ENCODE peak calls at places on chromosomes 13 and 19, in seven cellular contexts. V, W, I, G, S, K and E are unnamed samples.

GRCh38 chr13:100673831-100674362 is 698 bp downstream of the TMTC4 start:
- DNase-seq in V (no peak), W (peak), I (peak), G (peak), S (peak), K (peak), E (peak)

GRCh38 chr19:15337202-15337601 is 4.9 kb upstream of the BRD4 start:
- DNase-seq in V (no peak), W (no peak), I (no peak), G (no peak), S (peak), K (no peak), E (no peak)

GRCh38 chr13:83943530-83944279 is 61.4 kb upstream of the SLITRK1 start:
- DNase-seq in V (no peak), W (no peak), I (no peak), G (no peak), S (peak), K (no peak), E (no peak)

GRCh38 chr13:61777902-61778301 is 362.3 kb upstream of the PCDH20 start:
- DNase-seq in V (no peak), W (no peak), I (no peak), G (no peak), S (no peak), K (no peak), E (no peak)

GRCh38 chr19:15466851-15467733 is 2.7 kb upstream of the RASAL3 start:
- DNase-seq in V (no peak), W (peak), I (peak), G (peak), S (peak), K (peak), E (peak)

GRCh38 chr19:16106121-16106520 is 5.6 kb upstream of the RAB8A start:
- DNase-seq in V (no peak), W (no peak), I (no peak), G (peak), S (peak), K (no peak), E (no peak)

GRCh38 chr19:2166741-2167738 is 3.3 kb downstream of the DOT1L start:
- DNase-seq in V (peak), W (no peak), I (no peak), G (peak), S (peak), K (no peak), E (peak)

GRCh38 chr19:35789195-35789977 is 14.0 kb downstream of the ARHGAP33 start:
- DNase-seq in V (no peak), W (no peak), I (no peak), G (no peak), S (no peak), K (no peak), E (no peak)

GRCh38 chr19:51144482-51145045 is 2.5 kb downstream of the SIGLEC7 start:
- DNase-seq in V (peak), W (no peak), I (no peak), G (no peak), S (no peak), K (no peak), E (no peak)

GRCh38 chr13:39263531-39263930 is 225.3 kb downstream of the NHLRC3 start:
- DNase-seq in V (no peak), W (no peak), I (no peak), G (no peak), S (no peak), K (no peak), E (no peak)

GRCh38 chr13:97495678-97496077 is 61.7 kb downstream of the RAP2A start:
- DNase-seq in V (no peak), W (no peak), I (no peak), G (peak), S (no peak), K (no peak), E (no peak)

GRCh38 chr13:50989476-50989875 is 79.9 kb downstream of the RNASEH2B start:
- DNase-seq in V (no peak), W (no peak), I (no peak), G (no peak), S (no peak), K (no peak), E (peak)

GRCh38 chr13:45821861-45822260 is 29.7 kb downstream of the SIAH3 start:
- DNase-seq in V (peak), W (no peak), I (no peak), G (no peak), S (no peak), K (no peak), E (no peak)

GRCh38 chr19:56751078-56751489 is 79.5 kb upstream of the ZNF835 start:
- DNase-seq in V (no peak), W (no peak), I (no peak), G (no peak), S (no peak), K (no peak), E (no peak)

GRCh38 chr13:101556676-101557121 is 104.2 kb downstream of the ITGBL1 start:
- DNase-seq in V (no peak), W (no peak), I (no peak), G (no peak), S (no peak), K (no peak), E (no peak)

GRCh38 chr13:65789815-65790214 is 1440.3 kb downstream of the PCDH9 start:
- DNase-seq in V (no peak), W (no peak), I (no peak), G (peak), S (peak), K (no peak), E (no peak)

GRCh38 chr19:57708641-57709354 is at the start of gene ZNF154:
- DNase-seq in V (no peak), W (peak), I (peak), G (peak), S (no peak), K (peak), E (no peak)

GRCh38 chr13:113410472-113411201 is 42.7 kb downstream of the ADPRHL1 start:
- DNase-seq in V (peak), W (no peak), I (no peak), G (peak), S (peak), K (no peak), E (no peak)

GRCh38 chr19:55257461-55258411 is 1.1 kb downstream of the PPP6R1 start:
- DNase-seq in V (no peak), W (no peak), I (peak), G (peak), S (no peak), K (peak), E (no peak)

GRCh38 chr19:729564-730381 is 21.0 kb downstream of the PALM start:
- DNase-seq in V (no peak), W (no peak), I (no peak), G (no peak), S (no peak), K (no peak), E (no peak)

GRCh38 chr13:109810761-109811510 is 24.6 kb upstream of the IRS2 start:
- DNase-seq in V (no peak), W (no peak), I (no peak), G (no peak), S (no peak), K (no peak), E (no peak)

GRCh38 chr13:50514249-50514648 is 329.2 kb downstream of the DLEU7 start:
- DNase-seq in V (no peak), W (no peak), I (no peak), G (no peak), S (no peak), K (no peak), E (no peak)

GRCh38 chr13:26022538-26023292 is 29.1 kb downstream of the SHISA2 start:
- DNase-seq in V (no peak), W (no peak), I (no peak), G (peak), S (peak), K (no peak), E (no peak)

GRCh38 chr13:25429466-25429865 is 57.7 kb downstream of the ATP8A2 start:
- DNase-seq in V (no peak), W (no peak), I (no peak), G (no peak), S (no peak), K (no peak), E (no peak)

GRCh38 chr19:5480427-5480836 is 25.2 kb downstream of the ZNRF4 start:
- DNase-seq in V (no peak), W (no peak), I (no peak), G (peak), S (no peak), K (peak), E (no peak)

GRCh38 chr13:72637561-72637960 is 89.9 kb downstream of the MZT1 start:
- DNase-seq in V (no peak), W (no peak), I (no peak), G (peak), S (no peak), K (no peak), E (no peak)

GRCh38 chr13:46124967-46125933 is 20.4 kb upstream of the CPB2 start:
- DNase-seq in V (no peak), W (no peak), I (peak), G (no peak), S (no peak), K (no peak), E (no peak)

GRCh38 chr19:19514881-19515763 is at the start of gene TSSK6:
- DNase-seq in V (no peak), W (no peak), I (no peak), G (no peak), S (no peak), K (no peak), E (no peak)

GRCh38 chr19:12821761-12822160 is 12.6 kb downstream of the RTBDN start:
- DNase-seq in V (no peak), W (no peak), I (no peak), G (peak), S (no peak), K (no peak), E (no peak)

GRCh38 chr19:12641456-12641855 is 25.1 kb downstream of the MAN2B1 start:
- DNase-seq in V (no peak), W (no peak), I (no peak), G (no peak), S (no peak), K (no peak), E (no peak)

GRCh38 chr19:7681336-7682174 is 922 bp downstream of the TRAPPC5 start:
- DNase-seq in V (peak), W (peak), I (peak), G (peak), S (peak), K (peak), E (peak)

GRCh38 chr13:67437246-67437645 is 207.1 kb upstream of the PCDH9 start:
- DNase-seq in V (no peak), W (no peak), I (no peak), G (no peak), S (no peak), K (no peak), E (no peak)

GRCh38 chr19:4910594-4911273 is 1.4 kb downstream of the UHRF1 start:
- DNase-seq in V (no peak), W (no peak), I (no peak), G (peak), S (peak), K (peak), E (no peak)